ENCODE peak calls at places on chromosomes 6 and 20, in five cellular contexts. Q is AG10803, O is mesothelial cell of epicardium, T is heart right ventricle, P is GM20000. I is an unnamed sample.

GRCh38 chr6:129517288-129517687 is 192.7 kb downstream of the ARHGAP18 start:
- DNase-seq in Q (peak), O (no peak), T (no peak), P (no peak), I (no peak)

GRCh38 chr6:26199057-26199772 is 112.0 kb downstream of the HFE start:
- DNase-seq in Q (peak), O (no peak), T (peak), P (peak), I (peak)

GRCh38 chr6:29679962-29680361 is 990 bp downstream of the ZFP57 start:
- DNase-seq in Q (no peak), O (no peak), T (no peak), P (no peak), I (no peak)

GRCh38 chr6:78131521-78131920 is 478.7 kb downstream of the MEI4 start:
- DNase-seq in Q (no peak), O (no peak), T (no peak), P (no peak), I (no peak)

GRCh38 chr20:60010689-60011417 is 52.6 kb downstream of the CDH26 start:
- DNase-seq in Q (no peak), O (no peak), T (no peak), P (no peak), I (no peak)

GRCh38 chr20:58718121-58718563 is 25.5 kb downstream of the NPEPL1 start:
- DNase-seq in Q (no peak), O (peak), T (no peak), P (no peak), I (no peak)

GRCh38 chr20:6765469-6766058 is 1.9 kb upstream of the BMP2 start:
- DNase-seq in Q (peak), O (no peak), T (no peak), P (peak), I (no peak)

GRCh38 chr20:51434556-51435256 is 107.8 kb downstream of the NFATC2 start:
- DNase-seq in Q (peak), O (no peak), T (no peak), P (no peak), I (no peak)

GRCh38 chr6:2507016-2507415 is 243.7 kb downstream of the MYLK4 start:
- DNase-seq in Q (no peak), O (no peak), T (no peak), P (no peak), I (no peak)

GRCh38 chr20:32244959-32245358 is 32.5 kb upstream of the KIF3B start:
- DNase-seq in Q (no peak), O (no peak), T (no peak), P (no peak), I (no peak)

GRCh38 chr6:73586416-73586974 is 65.7 kb upstream of the EEF1A1 start:
- DNase-seq in Q (peak), O (no peak), T (no peak), P (no peak), I (no peak)

GRCh38 chr6:4809999-4810918 is 34.1 kb downstream of the CDYL start:
- DNase-seq in Q (peak), O (no peak), T (no peak), P (no peak), I (no peak)

GRCh38 chr6:84916704-84917103 is 152.3 kb upstream of the TBX18 start:
- DNase-seq in Q (no peak), O (no peak), T (no peak), P (no peak), I (no peak)

GRCh38 chr6:10791673-10792072 is 44.1 kb downstream of the TMEM14B start:
- DNase-seq in Q (no peak), O (no peak), T (no peak), P (no peak), I (no peak)

GRCh38 chr6:17957488-17957887 is 29.9 kb downstream of the KIF13A start:
- DNase-seq in Q (no peak), O (no peak), T (no peak), P (no peak), I (no peak)

GRCh38 chr20:46767127-46767761 is 57.8 kb downstream of the SLC2A10 start:
- DNase-seq in Q (peak), O (no peak), T (no peak), P (peak), I (peak)

GRCh38 chr6:26743157-26743821 is 83.7 kb upstream of the ZNF322 start:
- DNase-seq in Q (peak), O (no peak), T (no peak), P (no peak), I (no peak)

GRCh38 chr6:41159415-41160082 is 3.4 kb downstream of the TREM2 start:
- DNase-seq in Q (no peak), O (no peak), T (no peak), P (no peak), I (no peak)

GRCh38 chr20:25296094-25297093 is 48.5 kb downstream of the PYGB start:
- DNase-seq in Q (peak), O (no peak), T (no peak), P (peak), I (peak)

GRCh38 chr6:40587240-40588069 is at the start of gene LRFN2:
- DNase-seq in Q (peak), O (peak), T (peak), P (peak), I (peak)

GRCh38 chr6:8941578-8941977 is 506.2 kb upstream of the SLC35B3 start:
- DNase-seq in Q (no peak), O (no peak), T (no peak), P (no peak), I (no peak)

GRCh38 chr6:89351632-89352328 is 742 bp downstream of the UBE2J1 start:
- DNase-seq in Q (no peak), O (no peak), T (no peak), P (no peak), I (no peak)

DNA sequence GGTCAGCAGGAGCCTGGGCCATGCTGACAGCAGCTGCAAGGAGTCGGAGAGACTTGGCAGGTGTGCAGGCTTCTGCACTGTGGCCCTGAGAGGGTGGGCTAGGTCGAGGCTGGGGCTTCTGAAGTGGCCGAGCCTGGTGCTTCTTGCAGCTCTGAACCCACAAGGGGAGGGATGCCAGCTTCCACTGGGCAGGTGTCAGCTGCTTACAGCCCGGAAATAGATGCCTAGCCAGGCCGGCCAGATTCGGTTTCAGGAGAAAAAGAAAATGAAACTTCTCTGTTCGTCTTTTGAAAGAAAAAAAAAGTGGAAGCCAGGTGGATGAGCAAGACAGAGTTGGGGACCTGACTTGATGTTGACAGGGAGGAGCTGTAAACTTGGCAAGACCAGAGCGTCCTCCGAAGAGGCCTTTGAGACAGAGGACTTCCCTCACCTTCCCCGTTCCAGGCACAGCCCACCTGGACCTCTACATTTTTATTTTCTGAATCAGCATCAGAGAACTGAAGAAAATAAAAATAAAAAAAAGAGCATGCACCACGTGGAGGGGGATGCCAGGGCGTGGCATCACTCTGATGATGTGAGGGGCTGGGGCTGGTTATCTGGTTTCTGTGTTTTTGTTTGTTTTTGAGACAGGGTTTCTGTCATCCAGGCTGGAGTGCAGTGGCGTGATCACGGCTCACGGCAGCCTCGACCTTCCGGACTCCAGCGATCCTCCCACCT is at the start of gene ZBP1:
- DNase-seq in Q (no peak), O (no peak), T (no peak), P (peak), I (peak)
- TF ChIP-seq CTCF in Q (no peak), O (no peak), T (no peak), P (no peak), I (no peak)

GRCh38 chr6:136378888-136379287 is 89.2 kb upstream of the BCLAF1 start:
- DNase-seq in Q (no peak), O (no peak), T (no peak), P (no peak), I (no peak)
- TF ChIP-seq CTCF in Q (peak), O (no peak), T (no peak), P (peak), I (no peak)

DNA sequence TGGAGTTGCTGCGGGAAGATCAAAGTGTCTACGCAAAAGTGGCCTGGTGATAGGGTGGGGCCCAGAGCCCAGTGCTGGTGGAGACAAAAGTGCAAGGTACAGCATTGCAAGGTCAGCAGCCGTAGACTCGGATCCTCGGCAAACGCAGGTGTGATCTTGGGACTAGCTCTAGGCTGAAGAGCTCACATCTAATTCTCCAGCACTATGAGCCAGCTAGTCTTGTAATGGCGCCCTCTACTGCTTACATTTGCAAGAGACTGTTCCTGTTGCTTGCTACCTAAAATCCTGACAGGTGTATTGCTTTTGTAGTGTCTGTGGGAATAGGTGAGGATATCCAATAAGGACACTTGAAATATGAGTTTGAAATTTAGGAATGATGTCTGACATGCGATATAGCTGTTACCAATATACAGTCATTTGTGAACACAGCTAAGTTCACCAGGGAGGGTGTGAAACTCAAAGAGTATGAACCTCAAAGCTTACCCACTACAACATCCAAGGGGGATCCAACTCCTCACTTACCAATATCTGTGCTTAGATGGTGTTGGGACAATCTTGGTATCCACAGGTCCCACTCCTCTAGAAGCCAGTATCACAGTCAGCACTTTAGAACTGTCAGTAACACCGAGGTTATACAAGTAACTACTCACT is 58.4 kb downstream of the PDE7B start:
- DNase-seq in Q (no peak), O (no peak), T (no peak), P (peak), I (peak)
- TF ChIP-seq CTCF in Q (peak), O (no peak), T (no peak), P (peak), I (peak)

GRCh38 chr20:56867128-56867527 is 238.0 kb downstream of the TFAP2C start:
- DNase-seq in Q (no peak), O (no peak), T (no peak), P (no peak), I (no peak)
- TF ChIP-seq CTCF in Q (no peak), O (no peak), T (no peak), P (no peak), I (no peak)

GRCh38 chr6:36714511-36714910 is 16.9 kb downstream of the RAB44 start:
- DNase-seq in Q (no peak), O (no peak), T (no peak), P (no peak), I (no peak)

GRCh38 chr6:36712816-36713215 is 15.2 kb downstream of the RAB44 start:
- DNase-seq in Q (no peak), O (no peak), T (no peak), P (no peak), I (no peak)

GRCh38 chr6:36715469-36715868 is 17.8 kb downstream of the RAB44 start:
- DNase-seq in Q (no peak), O (no peak), T (no peak), P (no peak), I (no peak)

GRCh38 chr6:36716476-36717093 is 19.0 kb downstream of the RAB44 start:
- DNase-seq in Q (no peak), O (no peak), T (no peak), P (no peak), I (no peak)

GRCh38 chr6:36713846-36714245 is 16.2 kb downstream of the RAB44 start:
- DNase-seq in Q (no peak), O (no peak), T (no peak), P (no peak), I (no peak)
- TF ChIP-seq CTCF in Q (no peak), O (no peak), T (no peak), P (no peak), I (no peak)

GRCh38 chr6:12051861-12052368 is 39.8 kb downstream of the HIVEP1 start:
- DNase-seq in Q (peak), O (no peak), T (no peak), P (peak), I (no peak)
- TF ChIP-seq CTCF in Q (no peak), O (no peak), T (no peak), P (no peak), I (no peak)

DNA sequence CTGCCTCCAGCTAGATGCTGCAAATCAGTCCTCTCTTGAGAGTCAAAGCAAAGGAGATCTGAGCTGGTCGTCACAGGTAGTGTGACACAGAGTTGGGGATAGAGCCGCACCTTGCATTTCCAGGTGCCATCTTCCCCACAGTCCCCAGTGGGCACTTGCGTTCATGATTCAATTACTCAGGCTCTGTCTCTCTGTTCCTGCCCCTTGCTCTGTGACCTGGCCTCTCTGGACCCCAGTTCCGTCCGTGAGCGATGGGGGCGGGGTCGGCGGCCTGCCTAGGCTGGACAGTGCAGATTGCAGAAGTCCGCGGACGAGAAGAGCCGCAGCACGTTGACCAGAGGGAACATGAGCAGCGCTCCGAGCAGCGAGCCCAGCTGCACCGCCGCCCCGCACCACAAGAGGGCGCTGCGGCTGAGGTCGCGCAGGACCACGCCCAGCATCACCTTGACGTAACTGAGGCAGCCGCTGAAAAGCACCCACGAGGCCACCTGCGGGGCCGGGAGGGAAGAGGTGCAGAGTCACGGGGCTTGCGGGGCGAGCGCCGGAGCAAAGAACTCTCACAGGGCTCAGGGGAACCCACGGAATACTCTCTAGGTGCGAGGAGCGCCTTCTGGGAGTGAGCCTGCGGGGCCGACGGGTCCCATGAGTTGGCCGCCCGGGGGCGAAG is 7.4 kb downstream of the SLC52A3 start:
- DNase-seq in Q (no peak), O (no peak), T (peak), P (peak), I (no peak)
- TF ChIP-seq CTCF in Q (peak), O (peak), T (peak), P (peak), I (peak)

GRCh38 chr20:13883425-13883824 is 98.6 kb downstream of the NDUFAF5 start:
- DNase-seq in Q (peak), O (no peak), T (no peak), P (no peak), I (no peak)
- TF ChIP-seq CTCF in Q (peak), O (no peak), T (no peak), P (no peak), I (no peak)

I was measured in DND-41.